ENCODE peak calls at places on chromosomes 1 and 21, in nine cellular contexts. L, C, F, I, K, E, M, Y and D are unnamed samples.

GRCh38 chr1:154689063-154689462 is 81.1 kb upstream of the ADAR start:
- DNase-seq in L (no peak), C (no peak), F (no peak), I (no peak), K (no peak), E (no peak), M (no peak), Y (no peak), D (no peak)

GRCh38 chr1:183070923-183071618 is 47.9 kb downstream of the LAMC1 start:
- DNase-seq in L (peak; percentile 95), C (no peak), F (no peak), I (no peak), K (peak; percentile 97), E (no peak), M (no peak), Y (no peak), D (no peak)

GRCh38 chr1:119462964-119463363 is 44.0 kb upstream of the HSD3B1 start:
- DNase-seq in L (no peak), C (no peak), F (no peak), I (no peak), K (no peak), E (no peak), M (no peak), Y (no peak), D (no peak)

GRCh38 chr1:161792740-161793139 is 26.6 kb downstream of the ATF6 start:
- DNase-seq in L (peak; percentile 93), C (no peak), F (no peak), I (no peak), K (peak; percentile 85), E (no peak), M (no peak), Y (no peak), D (peak; percentile 42)

GRCh38 chr1:3759800-3760199 is 7.5 kb downstream of the CCDC27 start:
- DNase-seq in L (no peak), C (no peak), F (no peak), I (no peak), K (no peak), E (no peak), M (no peak), Y (no peak), D (no peak)

GRCh38 chr1:182588460-182589396 is at the start of gene RNASEL:
- DNase-seq in L (peak; percentile 77), C (peak; percentile 88), F (peak; percentile 75), I (peak; percentile 36), K (peak; percentile 83), E (peak; percentile 74), M (peak; percentile 68), Y (peak; percentile 78), D (peak; percentile 71)

GRCh38 chr1:32876341-32877210 is 5.9 kb upstream of the FNDC5 start:
- DNase-seq in L (no peak), C (peak; percentile 65), F (peak; percentile 64), I (peak; percentile 27), K (peak; percentile 55), E (peak; percentile 33), M (peak; percentile 53), Y (no peak), D (peak; percentile 50)

GRCh38 chr1:95027046-95027445 is 45.7 kb downstream of the ALG14 start:
- DNase-seq in L (peak; percentile 55), C (no peak), F (no peak), I (no peak), K (no peak), E (no peak), M (no peak), Y (no peak), D (no peak)

DNA sequence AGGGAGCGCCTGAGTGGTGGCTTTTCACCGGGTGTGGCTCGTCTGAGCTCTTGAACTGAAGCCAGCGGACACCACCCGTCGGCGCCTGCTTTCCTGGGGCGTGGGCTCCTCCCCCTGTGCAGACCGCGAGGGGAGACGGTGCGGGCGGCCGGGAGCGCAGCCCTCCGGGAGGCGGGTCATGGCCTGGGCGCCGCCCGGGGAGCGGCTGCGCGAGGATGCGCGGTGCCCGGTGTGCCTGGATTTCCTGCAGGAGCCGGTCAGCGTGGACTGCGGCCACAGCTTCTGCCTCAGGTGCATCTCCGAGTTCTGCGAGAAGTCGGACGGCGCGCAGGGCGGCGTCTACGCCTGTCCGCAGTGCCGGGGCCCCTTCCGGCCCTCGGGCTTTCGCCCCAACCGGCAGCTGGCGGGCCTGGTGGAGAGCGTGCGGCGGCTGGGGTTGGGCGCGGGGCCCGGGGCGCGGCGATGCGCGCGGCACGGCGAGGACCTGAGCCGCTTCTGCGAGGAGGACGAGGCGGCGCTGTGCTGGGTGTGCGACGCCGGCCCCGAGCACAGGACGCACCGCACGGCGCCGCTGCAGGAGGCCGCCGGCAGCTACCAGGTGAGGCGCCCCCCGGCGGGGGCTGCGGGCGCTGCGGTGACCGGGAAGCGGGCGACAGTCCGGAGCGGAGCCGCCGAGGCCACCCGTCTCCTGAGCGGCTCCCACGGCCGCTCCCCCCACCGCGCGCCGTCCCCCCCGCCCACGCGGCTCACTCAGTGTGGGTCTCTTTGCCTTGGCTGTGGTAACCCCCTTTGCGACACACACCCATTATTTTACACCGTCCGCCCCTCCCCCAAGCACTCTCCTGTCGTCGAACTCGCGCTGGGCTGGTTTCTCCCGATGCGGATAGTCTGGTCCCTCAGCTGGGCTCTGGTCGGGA is at the start of gene TRIM58:
- DNase-seq in L (no peak), C (peak; percentile 72), F (no peak), I (no peak), K (no peak), E (no peak), M (no peak), Y (no peak), D (no peak)
- H3K4me3 ChIP-seq in L (peak within 1 kb of the TSS; percentile 86), C (peak within 1 kb of the TSS; percentile 68), F (peak within 1 kb of the TSS; percentile 47), I (peak within 1 kb of the TSS; percentile 40), K (no peak within 1 kb of the TSS), E (peak within 1 kb of the TSS; percentile 17), M (peak within 1 kb of the TSS; percentile 54), Y (peak within 1 kb of the TSS; percentile 48), D (no peak within 1 kb of the TSS)

GRCh38 chr21:35527358-35527757 is 478.3 kb upstream of the RUNX1 start:
- DNase-seq in L (no peak), C (no peak), F (no peak), I (no peak), K (no peak), E (no peak), M (no peak), Y (no peak), D (no peak)

GRCh38 chr21:35529141-35529863 is 480.2 kb upstream of the RUNX1 start:
- DNase-seq in L (peak; percentile 72), C (no peak), F (no peak), I (no peak), K (peak; percentile 77), E (peak; percentile 24), M (no peak), Y (no peak), D (peak; percentile 50)

GRCh38 chr21:35533893-35534292 is 484.8 kb upstream of the RUNX1 start:
- DNase-seq in L (no peak), C (no peak), F (no peak), I (no peak), K (no peak), E (no peak), M (no peak), Y (no peak), D (no peak)

GRCh38 chr21:35528109-35529042 is 479.3 kb upstream of the RUNX1 start:
- DNase-seq in L (peak; percentile 20), C (no peak), F (peak; percentile 27), I (peak; percentile 4), K (no peak), E (peak; percentile 78), M (peak; percentile 15), Y (no peak), D (peak; percentile 36)

DNA sequence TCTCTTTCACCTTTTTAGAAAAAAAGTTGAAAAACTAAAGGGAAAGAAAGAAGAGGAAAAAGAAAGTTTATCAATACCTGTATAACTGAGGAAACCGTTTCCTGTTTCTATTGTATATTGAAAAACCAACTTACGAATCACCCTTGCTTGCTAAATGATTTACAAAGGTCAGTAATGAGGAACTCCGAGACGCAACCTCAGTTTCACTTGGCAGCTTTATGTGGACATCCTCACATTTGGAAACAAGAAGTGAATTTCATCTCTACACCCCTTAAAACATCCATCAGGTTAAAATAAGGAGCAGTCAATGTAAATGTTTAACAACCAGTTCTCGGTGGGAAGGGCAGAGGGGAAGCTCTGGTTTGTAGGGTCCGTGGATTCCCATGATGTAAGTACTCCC is 481.6 kb upstream of the RUNX1 start:
- DNase-seq in L (no peak), C (no peak), F (no peak), I (no peak), K (no peak), E (no peak), M (no peak), Y (no peak), D (no peak)
- H3K27ac ChIP-seq in L (no peak overlapping the region), C (no peak overlapping the region), F (no peak overlapping the region), I (no peak overlapping the region), K (no peak overlapping the region), E (no peak overlapping the region), M (no peak overlapping the region), Y (no peak overlapping the region), D (no peak overlapping the region)

GRCh38 chr1:26747048-26747447 is 40.7 kb upstream of the PIGV start:
- DNase-seq in L (no peak), C (no peak), F (no peak), I (no peak), K (no peak), E (no peak), M (no peak), Y (no peak), D (no peak)

GRCh38 chr1:26745191-26745590 is 42.6 kb upstream of the PIGV start:
- DNase-seq in L (peak; percentile 47), C (no peak), F (no peak), I (no peak), K (no peak), E (no peak), M (no peak), Y (no peak), D (no peak)

GRCh38 chr1:26740958-26741357 is 45.1 kb downstream of the ARID1A start:
- DNase-seq in L (no peak), C (no peak), F (no peak), I (no peak), K (no peak), E (no peak), M (no peak), Y (no peak), D (no peak)

GRCh38 chr1:26743426-26744059 is 44.2 kb upstream of the PIGV start:
- DNase-seq in L (no peak), C (no peak), F (no peak), I (no peak), K (peak; percentile 30), E (no peak), M (no peak), Y (no peak), D (no peak)

DNA sequence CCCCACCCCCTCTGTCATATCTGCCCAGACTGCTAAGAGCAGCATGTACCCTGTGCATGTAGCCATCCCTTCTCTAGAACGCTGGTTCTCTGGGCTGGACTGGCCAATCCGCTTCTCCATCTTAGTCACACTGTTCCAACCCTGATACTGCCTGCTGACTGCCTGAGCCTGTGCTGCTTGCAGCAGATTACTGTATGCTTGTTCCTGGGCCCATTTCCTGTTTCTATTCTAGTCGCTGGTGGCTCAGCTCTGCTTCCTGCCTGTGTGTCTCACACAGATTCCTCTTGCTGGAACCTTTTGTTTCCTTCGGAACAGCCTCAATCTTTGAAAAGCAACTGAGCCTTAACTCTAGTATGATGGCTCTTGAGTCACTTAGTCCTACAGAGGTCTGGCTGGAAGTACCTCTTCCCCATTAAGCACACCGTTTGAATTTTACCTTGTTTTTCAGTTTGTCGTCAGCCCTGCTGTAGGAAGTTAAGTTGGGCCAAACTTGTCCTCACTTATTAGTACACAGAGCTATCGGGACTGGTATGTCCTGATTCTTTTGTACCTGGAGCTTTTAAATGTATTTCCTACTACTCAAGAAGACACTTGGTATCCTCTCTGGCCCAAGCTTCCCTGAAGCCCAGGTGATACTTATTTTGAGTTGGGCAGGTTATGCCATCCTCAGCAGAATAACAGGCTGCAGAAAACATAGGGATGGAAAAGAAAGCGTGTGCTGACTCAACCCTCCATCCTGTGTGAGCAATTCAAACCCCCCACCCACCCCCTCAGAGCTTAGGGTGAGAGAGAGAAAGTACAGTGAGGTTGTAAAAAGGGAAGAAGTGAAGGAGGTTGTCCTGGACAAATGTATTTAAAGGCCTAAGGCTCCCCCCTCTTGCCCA is 43.4 kb upstream of the PIGV start:
- DNase-seq in L (peak; percentile 94), C (peak; percentile 95), F (peak; percentile 54), I (peak; percentile 71), K (peak; percentile 99), E (peak; percentile 90), M (peak; percentile 76), Y (peak; percentile 74), D (peak; percentile 87)
- H3K4me3 ChIP-seq in L (no peak overlapping the region), C (no peak overlapping the region), F (no peak overlapping the region), I (peak overlapping the region; percentile 29), K (peak overlapping the region; percentile 42), E (no peak overlapping the region), M (peak overlapping the region; percentile 32), Y (no peak overlapping the region), D (peak overlapping the region; percentile 41)

DNA sequence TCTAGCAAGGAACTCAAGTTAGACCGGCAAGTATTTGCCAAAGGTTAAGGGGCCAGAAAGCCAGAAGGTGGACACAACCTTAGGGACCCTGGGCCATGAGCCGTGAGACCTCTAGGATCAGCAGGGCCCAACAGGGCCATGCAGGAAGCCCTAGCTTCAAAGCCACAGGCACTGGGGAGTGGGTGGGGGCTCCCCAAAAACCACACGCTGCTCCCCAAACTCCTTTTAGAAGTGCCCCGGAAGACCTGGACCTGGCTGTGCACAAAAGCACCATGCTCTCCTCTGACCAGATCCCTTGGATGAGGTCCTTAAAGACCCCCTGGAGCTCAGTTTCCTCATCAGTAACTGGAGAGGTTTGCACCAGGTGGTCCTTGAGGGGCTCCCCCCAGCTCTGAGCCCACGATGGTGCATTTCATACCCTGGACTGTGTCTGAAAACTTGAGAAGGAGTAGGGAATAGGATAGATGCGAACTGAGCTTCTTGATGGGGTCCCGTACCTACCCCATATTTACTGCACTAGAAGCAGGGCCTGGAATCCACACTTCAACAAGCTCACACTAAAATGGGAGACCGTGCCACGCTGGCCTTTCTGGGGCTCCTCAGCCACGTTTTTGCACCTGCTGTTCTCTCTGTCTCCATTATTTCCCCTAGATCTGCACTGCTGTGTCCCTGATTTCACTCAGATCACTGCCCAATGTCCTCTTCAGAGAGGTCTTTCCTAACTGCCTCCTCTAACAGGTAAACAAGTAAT is 40.6 kb upstream of the LBR start:
- DNase-seq in L (no peak), C (no peak), F (no peak), I (no peak), K (no peak), E (no peak), M (no peak), Y (no peak), D (peak; percentile 24)
- H3K27ac ChIP-seq in L (no peak overlapping the region), C (no peak overlapping the region), F (peak overlapping the region; percentile 60), I (peak overlapping the region; percentile 87), K (peak overlapping the region; percentile 87), E (peak overlapping the region; percentile 80), M (peak overlapping the region; percentile 83), Y (no peak overlapping the region), D (peak overlapping the region; percentile 84)